ENCODE peak calls at places on chromosomes 7 and 10, in ten cellular contexts. O is IMR-90, E is spleen, Z is heart left ventricle, C is uterus, W is stomach, D is right lobe of liver, X is suprapubic skin, J is HCT116, F is H54. K is an unnamed sample.

GRCh38 chr7:138979226-138979979 is 1.8 kb downstream of the KIAA1549 start:
- DNase-seq in C (no peak), J (peak), D (no peak), E (no peak), O (peak), Z (no peak), F (no peak), W (no peak), X (no peak), K (no peak)

GRCh38 chr7:32204361-32205018 is 134.3 kb upstream of the PDE1C start:
- DNase-seq in Z (peak), O (peak), C (peak), F (peak), W (peak), J (peak), E (no peak), D (no peak), X (no peak), K (peak)

GRCh38 chr7:44251269-44251668 is 50.5 kb downstream of the YKT6 start:
- DNase-seq in C (no peak), O (no peak), D (no peak), E (no peak), Z (no peak), J (no peak), W (no peak), X (no peak), F (no peak), K (no peak)

GRCh38 chr7:80478683-80479082 is 33.2 kb downstream of the GNAT3 start:
- DNase-seq in O (peak), X (no peak), J (no peak), E (no peak), C (no peak), F (peak), W (no peak), D (no peak), Z (no peak), K (no peak)

GRCh38 chr10:54620352-54620751 is 180.7 kb downstream of the PCDH15 start:
- DNase-seq in X (no peak), F (no peak), Z (no peak), O (no peak), E (no peak), J (no peak), C (no peak), W (no peak), D (no peak), K (no peak)

GRCh38 chr10:1366277-1366676 is 310.1 kb downstream of the WDR37 start:
- DNase-seq in J (no peak), Z (no peak), D (no peak), X (peak), E (no peak), C (no peak), F (no peak), O (no peak), W (no peak), K (no peak)

GRCh38 chr7:63080406-63080805 is 918.2 kb upstream of the ZNF722 start:
- DNase-seq in C (no peak), J (no peak), E (no peak), Z (no peak), O (no peak), W (no peak), F (no peak), D (no peak), X (no peak), K (no peak)

GRCh38 chr10:124157286-124157685 is 63.9 kb upstream of the CHST15 start:
- DNase-seq in W (peak), O (no peak), E (peak), Z (no peak), D (no peak), C (no peak), F (no peak), J (no peak), X (no peak), K (no peak)

GRCh38 chr7:151174246-151175046 is 7.0 kb upstream of the GBX1 start:
- DNase-seq in J (no peak), X (no peak), O (peak), E (peak), W (peak), F (no peak), Z (peak), C (no peak), D (no peak), K (no peak)

GRCh38 chr10:72688208-72688651 is 3.7 kb upstream of the MCU start:
- DNase-seq in Z (no peak), E (no peak), F (peak), W (no peak), X (no peak), O (peak), J (no peak), C (no peak), D (no peak), K (no peak)

GRCh38 chr7:119374436-119374835 is 898.5 kb upstream of the KCND2 start:
- DNase-seq in Z (no peak), C (no peak), D (no peak), O (no peak), W (no peak), F (no peak), E (no peak), J (no peak), X (no peak), K (no peak)

GRCh38 chr10:86105640-86106039 is 261.0 kb downstream of the GRID1 start:
- DNase-seq in D (no peak), W (no peak), Z (no peak), X (no peak), F (no peak), C (no peak), J (no peak), O (no peak), E (peak), K (no peak)

GRCh38 chr7:8480466-8480865 is 47.1 kb downstream of the NXPH1 start:
- DNase-seq in Z (no peak), X (no peak), C (no peak), E (no peak), F (no peak), D (no peak), W (no peak), O (no peak), J (no peak), K (no peak)

GRCh38 chr7:72577107-72577506 is 165.0 kb upstream of the CALN1 start:
- DNase-seq in E (no peak), Z (no peak), F (no peak), J (no peak), C (no peak), O (no peak), W (no peak), D (no peak), X (no peak), K (no peak)

GRCh38 chr7:107742678-107743566 is 1.0 kb upstream of the CBLL1 start:
- DNase-seq in J (no peak), E (peak), F (peak), O (no peak), Z (peak), C (no peak), W (peak), D (peak), X (peak), K (peak)

GRCh38 chr7:145082366-145083240 is 246.8 kb upstream of the TPK1 start:
- DNase-seq in X (no peak), D (no peak), E (no peak), O (no peak), W (no peak), C (no peak), J (no peak), F (no peak), Z (no peak), K (no peak)

GRCh38 chr7:47497367-47498096 is 84.4 kb downstream of the TNS3 start:
- DNase-seq in C (no peak), D (no peak), F (no peak), E (peak), W (no peak), O (no peak), Z (no peak), J (no peak), X (no peak), K (no peak)

GRCh38 chr7:144399946-144400345 is 3.5 kb downstream of the NOBOX start:
- DNase-seq in J (no peak), W (no peak), F (no peak), O (no peak), Z (no peak), X (no peak), C (no peak), D (no peak), E (no peak), K (no peak)

GRCh38 chr10:8133146-8133545 is 78.7 kb downstream of the GATA3 start:
- DNase-seq in F (no peak), Z (no peak), C (no peak), W (no peak), J (no peak), O (no peak), E (no peak), D (no peak), X (no peak), K (no peak)

GRCh38 chr7:151648429-151648828 is 128.7 kb upstream of the RHEB start:
- DNase-seq in O (peak), E (no peak), J (no peak), D (no peak), C (no peak), W (no peak), Z (no peak), F (no peak), X (no peak), K (no peak)

GRCh38 chr10:113167702-113168101 is 217.7 kb downstream of the TCF7L2 start:
- DNase-seq in W (no peak), C (no peak), F (no peak), J (no peak), Z (no peak), O (no peak), D (no peak), X (no peak), E (no peak), K (no peak)

GRCh38 chr7:30688718-30689221 is 6.5 kb upstream of the CRHR2 start:
- DNase-seq in C (no peak), X (no peak), F (no peak), E (no peak), O (no peak), W (no peak), D (no peak), Z (no peak), J (no peak), K (no peak)

GRCh38 chr7:81676813-81677212 is 93.0 kb downstream of the HGF start:
- DNase-seq in E (no peak), Z (no peak), C (no peak), W (no peak), F (no peak), D (no peak), O (peak), J (no peak), X (no peak), K (no peak)

GRCh38 chr7:7681191-7681935 is 37.0 kb downstream of the RPA3 start:
- DNase-seq in J (peak), E (no peak), W (no peak), X (no peak), C (no peak), D (no peak), Z (no peak), O (peak), F (no peak), K (peak)

GRCh38 chr10:96740579-96741281 is 20.4 kb upstream of the PIK3AP1 start:
- DNase-seq in F (no peak), W (peak), O (no peak), J (no peak), E (peak), C (no peak), X (peak), Z (peak), D (peak), K (peak)

GRCh38 chr7:19560111-19560883 is 148.5 kb downstream of the POLR1F start:
- DNase-seq in J (no peak), D (no peak), E (no peak), F (no peak), O (no peak), X (no peak), W (no peak), C (no peak), Z (no peak), K (no peak)

GRCh38 chr10:18293536-18294510 is 153.6 kb downstream of the CACNB2 start:
- DNase-seq in D (no peak), J (no peak), Z (no peak), F (no peak), O (no peak), W (no peak), C (no peak), E (no peak), X (no peak), K (no peak)

GRCh38 chr7:153193144-153193595 is 433.6 kb downstream of the ACTR3B start:
- DNase-seq in F (peak), D (peak), O (no peak), E (no peak), C (peak), J (no peak), Z (no peak), X (no peak), W (no peak), K (no peak)

GRCh38 chr10:91582063-91582673 is 50.7 kb downstream of the PPP1R3C start:
- DNase-seq in W (no peak), C (no peak), X (no peak), F (no peak), J (no peak), E (no peak), D (no peak), Z (peak), O (no peak), K (no peak)

GRCh38 chr7:913736-914520 is 37.6 kb downstream of the GET4 start:
- DNase-seq in O (no peak), F (no peak), J (no peak), X (no peak), W (peak), E (no peak), C (no peak), D (no peak), Z (no peak), K (no peak)

GRCh38 chr7:130903358-130903974 is 169.5 kb upstream of the KLF14 start:
- DNase-seq in O (peak), J (no peak), D (no peak), F (no peak), W (no peak), E (no peak), Z (no peak), C (no peak), X (no peak), K (no peak)

GRCh38 chr7:130900471-130901076 is 166.6 kb upstream of the KLF14 start:
- DNase-seq in O (no peak), X (no peak), E (no peak), F (no peak), J (no peak), W (no peak), Z (no peak), C (no peak), D (no peak), K (no peak)

GRCh38 chr7:130899638-130900401 is 165.8 kb upstream of the KLF14 start:
- DNase-seq in W (peak), D (peak), F (no peak), C (no peak), J (no peak), O (no peak), Z (no peak), E (no peak), X (no peak), K (peak)

GRCh38 chr7:130902755-130903357 is 168.8 kb upstream of the KLF14 start:
- DNase-seq in J (no peak), D (no peak), F (no peak), X (no peak), O (peak), W (no peak), C (no peak), E (no peak), Z (no peak), K (no peak)

DNA sequence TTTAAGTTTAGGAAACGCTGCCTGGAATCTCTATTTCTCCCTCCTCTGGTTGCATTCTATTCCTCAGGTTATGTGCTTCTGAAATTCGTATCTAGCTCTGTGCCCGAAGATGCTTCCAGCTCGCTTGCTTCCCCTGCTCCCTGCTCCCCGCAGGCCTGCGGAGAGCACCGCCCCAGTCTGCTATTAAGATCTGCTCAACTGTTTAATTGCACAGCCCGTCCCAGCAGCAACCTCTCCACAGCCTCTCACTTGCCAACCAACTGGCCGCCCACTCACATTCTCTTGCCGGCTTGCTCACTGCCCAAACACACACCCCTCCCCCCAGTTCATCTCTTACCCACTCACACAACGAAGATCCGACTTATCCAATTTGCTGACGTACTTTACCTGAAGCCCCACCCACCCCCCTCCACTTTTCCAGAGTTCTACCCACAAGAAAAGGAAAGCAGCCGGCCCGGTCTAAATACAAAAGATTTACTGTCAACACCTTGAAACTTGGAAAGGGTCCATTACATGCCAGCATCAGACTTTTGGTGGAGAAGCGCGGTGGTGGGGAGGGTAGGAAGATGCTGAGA is 167.3 kb upstream of the KLF14 start:
- DNase-seq in C (peak), Z (peak), E (no peak), O (peak), X (no peak), J (peak), W (peak), F (no peak), D (peak), K (no peak)
- TF ChIP-seq POLR2A in C (no peak), Z (no peak), E (no peak), O (peak), X (no peak), J (peak), W (no peak), F (no peak), D (peak), K (no peak)

DNA sequence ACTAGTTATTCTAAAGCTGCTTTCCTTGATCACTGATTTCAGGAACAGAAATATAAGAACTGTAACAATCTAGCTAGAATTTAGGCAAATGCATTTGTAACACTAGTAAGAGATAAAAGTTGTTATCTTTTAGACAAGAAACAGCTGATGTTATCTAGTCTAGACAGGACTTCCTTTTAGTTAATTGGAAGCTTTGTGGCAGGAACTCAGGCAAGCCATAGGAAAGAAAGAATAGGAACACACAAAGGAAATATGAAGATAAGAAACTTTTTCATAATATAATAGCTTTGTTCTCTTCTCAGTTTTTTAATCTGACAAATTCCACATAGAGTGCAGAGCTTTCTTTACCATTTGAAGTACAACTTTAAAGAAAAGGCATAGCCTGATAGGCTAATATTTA is 59.0 kb upstream of the AGR3 start:
- DNase-seq in F (no peak), C (no peak), J (no peak), O (no peak), Z (no peak), E (no peak), X (no peak), D (no peak), W (no peak), K (no peak)
- TF ChIP-seq POLR2A in F (no peak), C (no peak), J (no peak), O (no peak), Z (no peak), E (no peak), X (no peak), D (no peak), W (no peak), K (no peak)

GRCh38 chr10:59905066-59905734 is 1.2 kb downstream of the CCDC6 start:
- DNase-seq in C (peak), D (peak), Z (peak), X (no peak), O (peak), W (peak), E (peak), F (peak), J (no peak), K (peak)
- TF ChIP-seq POLR2A in C (no peak), D (peak), Z (no peak), X (no peak), O (no peak), W (no peak), E (peak), F (no peak), J (no peak), K (peak)

GRCh38 chr7:100081535-100082102 is at the start of gene ZNF3:
- DNase-seq in X (peak), W (peak), C (peak), Z (peak), J (peak), D (peak), F (peak), O (peak), E (peak), K (peak)
- TF ChIP-seq POLR2A in X (peak), W (no peak), C (peak), Z (peak), J (peak), D (peak), F (peak), O (peak), E (no peak), K (peak)

GRCh38 chr7:16529697-16530096 is 3.1 kb downstream of the LRRC72 start:
- DNase-seq in X (no peak), F (no peak), Z (no peak), J (no peak), W (no peak), D (no peak), E (no peak), C (no peak), O (no peak), K (no peak)

GRCh38 chr7:16535500-16535899 is 8.9 kb downstream of the LRRC72 start:
- DNase-seq in D (no peak), X (no peak), Z (no peak), F (no peak), W (no peak), O (no peak), C (no peak), J (no peak), E (no peak), K (no peak)

GRCh38 chr7:16532272-16532671 is 5.6 kb downstream of the LRRC72 start:
- DNase-seq in Z (no peak), O (no peak), D (no peak), C (no peak), W (no peak), E (no peak), J (no peak), F (no peak), X (no peak), K (no peak)

GRCh38 chr7:16528520-16528919 is 1.9 kb downstream of the LRRC72 start:
- DNase-seq in X (no peak), Z (no peak), E (no peak), F (no peak), D (no peak), W (no peak), J (no peak), C (no peak), O (peak), K (no peak)

DNA sequence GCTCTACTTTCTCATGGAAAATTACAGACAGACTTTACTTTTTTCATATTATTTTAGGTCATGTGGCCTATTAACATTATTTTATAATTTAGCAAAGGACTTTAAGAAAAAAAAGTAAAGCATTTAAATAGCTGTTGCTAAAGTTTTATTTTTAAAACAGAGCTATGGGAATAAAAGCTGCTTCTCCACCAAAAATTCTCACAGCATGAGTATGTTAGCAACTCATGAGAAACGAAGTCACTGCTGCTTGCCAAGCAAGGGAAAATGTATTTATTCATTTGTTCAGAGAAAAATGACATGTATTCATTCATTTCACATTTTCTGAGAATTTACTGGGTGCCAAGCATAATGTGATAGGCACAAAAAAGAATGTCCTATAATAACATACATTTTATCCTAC is 5.1 kb downstream of the LRRC72 start:
- DNase-seq in O (peak), C (no peak), X (no peak), E (no peak), F (no peak), Z (no peak), J (no peak), D (no peak), W (no peak), K (no peak)
- TF ChIP-seq POLR2A in O (no peak), C (no peak), X (no peak), E (no peak), F (no peak), Z (no peak), J (no peak), D (no peak), W (no peak), K (no peak)

GRCh38 chr10:100997364-100998182 is 2.0 kb upstream of the LZTS2 start:
- DNase-seq in X (peak), Z (peak), D (peak), O (peak), J (peak), F (peak), W (peak), E (peak), C (peak), K (peak)

GRCh38 chr10:100998991-100999741 is 442 bp upstream of the LZTS2 start:
- DNase-seq in C (peak), Z (peak), E (peak), O (peak), D (peak), J (no peak), W (peak), X (peak), F (peak), K (peak)

GRCh38 chr10:100998183-100998990 is 1.2 kb upstream of the LZTS2 start:
- DNase-seq in E (peak), F (peak), J (no peak), Z (peak), D (peak), W (peak), C (peak), X (peak), O (peak), K (peak)

GRCh38 chr10:100995171-100995570 is 4.4 kb upstream of the LZTS2 start:
- DNase-seq in C (no peak), X (no peak), D (no peak), J (no peak), E (no peak), O (no peak), W (no peak), Z (no peak), F (no peak), K (no peak)

GRCh38 chr10:100996678-100997363 is 2.8 kb upstream of the LZTS2 start:
- DNase-seq in O (no peak), E (peak), F (no peak), D (peak), J (no peak), C (no peak), W (peak), X (no peak), Z (peak), K (peak)
- TF ChIP-seq POLR2A in O (no peak), E (no peak), F (no peak), D (no peak), J (peak), C (no peak), W (no peak), X (no peak), Z (no peak), K (no peak)

GRCh38 chr7:135509839-135510602 is at the start of gene CNOT4:
- DNase-seq in C (peak), F (peak), X (peak), E (peak), Z (peak), W (peak), D (peak), O (peak), J (peak), K (peak)
- TF ChIP-seq POLR2A in C (peak), F (peak), X (peak), E (no peak), Z (peak), W (no peak), D (peak), O (peak), J (peak), K (no peak)